ENCODE peak calls at places on chromosomes 12 and 14, in ten cellular contexts. One of them, this sample, is unnamed.

GRCh38 chr12:3020850-3021435 is 56.2 kb upstream of the TSPAN9 start:
- DNase-seq in mammary epithelial cell: no peak
- DNase-seq in progenitor cell of endocrine pancreas: no peak
- DNase-seq in type B pancreatic cell: no peak
- DNase-seq in left ventricle myocardium inferior: no peak
- DNase-seq in IMR-90: no peak
- DNase-seq in HCT116: no peak
- DNase-seq in choroid plexus epithelial cell: no peak
- DNase-seq in lower lobe of right lung: no peak
- DNase-seq in Caco-2: no peak
- DNase-seq in this sample: no peak

GRCh38 chr12:42953021-42953420 is 363.5 kb upstream of the PRICKLE1 start:
- DNase-seq in mammary epithelial cell: no peak
- DNase-seq in progenitor cell of endocrine pancreas: no peak
- DNase-seq in type B pancreatic cell: no peak
- DNase-seq in left ventricle myocardium inferior: no peak
- DNase-seq in IMR-90: no peak
- DNase-seq in HCT116: no peak
- DNase-seq in choroid plexus epithelial cell: no peak
- DNase-seq in lower lobe of right lung: no peak
- DNase-seq in Caco-2: no peak
- DNase-seq in this sample: no peak

GRCh38 chr14:92074555-92074954 is 31.8 kb downstream of the ATXN3 start:
- DNase-seq in mammary epithelial cell: no peak
- DNase-seq in progenitor cell of endocrine pancreas: no peak
- DNase-seq in type B pancreatic cell: no peak
- DNase-seq in left ventricle myocardium inferior: no peak
- DNase-seq in IMR-90: peak
- DNase-seq in HCT116: no peak
- DNase-seq in choroid plexus epithelial cell: peak
- DNase-seq in lower lobe of right lung: no peak
- DNase-seq in Caco-2: no peak
- DNase-seq in this sample: no peak

GRCh38 chr12:93636708-93637107 is 40.5 kb upstream of the CRADD start:
- DNase-seq in mammary epithelial cell: no peak
- DNase-seq in progenitor cell of endocrine pancreas: no peak
- DNase-seq in type B pancreatic cell: no peak
- DNase-seq in left ventricle myocardium inferior: no peak
- DNase-seq in IMR-90: no peak
- DNase-seq in HCT116: no peak
- DNase-seq in choroid plexus epithelial cell: no peak
- DNase-seq in lower lobe of right lung: no peak
- DNase-seq in Caco-2: no peak
- DNase-seq in this sample: no peak

GRCh38 chr14:74905595-74906142 is 17.4 kb downstream of the RPS6KL1 start:
- DNase-seq in mammary epithelial cell: peak
- DNase-seq in progenitor cell of endocrine pancreas: peak
- DNase-seq in type B pancreatic cell: no peak
- DNase-seq in left ventricle myocardium inferior: peak
- DNase-seq in IMR-90: peak
- DNase-seq in HCT116: peak
- DNase-seq in choroid plexus epithelial cell: peak
- DNase-seq in lower lobe of right lung: peak
- DNase-seq in Caco-2: peak
- DNase-seq in this sample: peak

GRCh38 chr12:67525500-67525884 is 123.1 kb upstream of the DYRK2 start:
- DNase-seq in mammary epithelial cell: no peak
- DNase-seq in progenitor cell of endocrine pancreas: no peak
- DNase-seq in type B pancreatic cell: no peak
- DNase-seq in left ventricle myocardium inferior: no peak
- DNase-seq in IMR-90: no peak
- DNase-seq in HCT116: no peak
- DNase-seq in choroid plexus epithelial cell: no peak
- DNase-seq in lower lobe of right lung: no peak
- DNase-seq in Caco-2: no peak
- DNase-seq in this sample: no peak

GRCh38 chr12:15532364-15532977 is 210.2 kb downstream of the PTPRO start:
- DNase-seq in mammary epithelial cell: peak
- DNase-seq in progenitor cell of endocrine pancreas: no peak
- DNase-seq in type B pancreatic cell: no peak
- DNase-seq in left ventricle myocardium inferior: no peak
- DNase-seq in IMR-90: peak
- DNase-seq in HCT116: peak
- DNase-seq in choroid plexus epithelial cell: peak
- DNase-seq in lower lobe of right lung: no peak
- DNase-seq in Caco-2: peak
- DNase-seq in this sample: peak

GRCh38 chr12:89927226-89927698 is 218.6 kb upstream of the ATP2B1 start:
- DNase-seq in mammary epithelial cell: no peak
- DNase-seq in progenitor cell of endocrine pancreas: no peak
- DNase-seq in type B pancreatic cell: no peak
- DNase-seq in left ventricle myocardium inferior: no peak
- DNase-seq in IMR-90: no peak
- DNase-seq in HCT116: no peak
- DNase-seq in choroid plexus epithelial cell: no peak
- DNase-seq in lower lobe of right lung: no peak
- DNase-seq in Caco-2: no peak
- DNase-seq in this sample: no peak

DNA sequence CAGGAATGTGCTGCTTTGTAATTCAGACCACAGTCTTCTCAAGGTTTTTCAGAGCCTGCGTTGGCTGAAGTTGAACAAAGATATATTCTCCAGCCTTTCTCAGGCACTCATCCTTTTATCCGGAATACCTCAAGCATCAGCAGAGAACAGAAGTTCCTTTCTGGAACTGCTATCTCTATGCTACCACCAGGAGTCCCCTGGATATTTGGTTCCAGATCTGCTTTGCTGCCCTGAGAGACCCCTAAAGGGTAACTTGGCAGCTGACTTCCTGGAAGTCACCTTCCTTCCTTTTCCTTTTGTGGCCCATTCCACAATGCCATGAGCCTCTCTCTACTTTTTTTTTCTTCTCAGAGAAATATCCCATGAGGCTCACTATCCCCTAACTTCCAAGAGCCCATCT is 188.2 kb downstream of the PLCZ1 start:
- DNase-seq in mammary epithelial cell: no peak
- DNase-seq in progenitor cell of endocrine pancreas: no peak
- DNase-seq in type B pancreatic cell: no peak
- DNase-seq in left ventricle myocardium inferior: no peak
- DNase-seq in IMR-90: no peak
- DNase-seq in HCT116: no peak
- DNase-seq in choroid plexus epithelial cell: no peak
- DNase-seq in lower lobe of right lung: no peak
- DNase-seq in Caco-2: no peak
- DNase-seq in this sample: peak
- TF ChIP-seq CTCF in mammary epithelial cell: no peak
- TF ChIP-seq CTCF in progenitor cell of endocrine pancreas: peak
- TF ChIP-seq CTCF in type B pancreatic cell: peak
- TF ChIP-seq CTCF in left ventricle myocardium inferior: no peak
- TF ChIP-seq CTCF in IMR-90: no peak
- TF ChIP-seq CTCF in HCT116: peak
- TF ChIP-seq CTCF in choroid plexus epithelial cell: peak
- TF ChIP-seq CTCF in lower lobe of right lung: no peak
- TF ChIP-seq CTCF in Caco-2: peak
- TF ChIP-seq CTCF in this sample: peak

GRCh38 chr12:124549629-124550028 is 17.8 kb downstream of the NCOR2 start:
- DNase-seq in mammary epithelial cell: no peak
- DNase-seq in progenitor cell of endocrine pancreas: no peak
- DNase-seq in type B pancreatic cell: no peak
- DNase-seq in left ventricle myocardium inferior: no peak
- DNase-seq in IMR-90: no peak
- DNase-seq in HCT116: no peak
- DNase-seq in choroid plexus epithelial cell: no peak
- DNase-seq in lower lobe of right lung: peak
- DNase-seq in Caco-2: no peak
- DNase-seq in this sample: no peak

GRCh38 chr12:124553862-124554428 is 13.5 kb downstream of the NCOR2 start:
- DNase-seq in mammary epithelial cell: no peak
- DNase-seq in progenitor cell of endocrine pancreas: no peak
- DNase-seq in type B pancreatic cell: no peak
- DNase-seq in left ventricle myocardium inferior: no peak
- DNase-seq in IMR-90: no peak
- DNase-seq in HCT116: no peak
- DNase-seq in choroid plexus epithelial cell: no peak
- DNase-seq in lower lobe of right lung: no peak
- DNase-seq in Caco-2: no peak
- DNase-seq in this sample: no peak

GRCh38 chr12:124550123-124551089 is 17.0 kb downstream of the NCOR2 start:
- DNase-seq in mammary epithelial cell: no peak
- DNase-seq in progenitor cell of endocrine pancreas: no peak
- DNase-seq in type B pancreatic cell: no peak
- DNase-seq in left ventricle myocardium inferior: no peak
- DNase-seq in IMR-90: no peak
- DNase-seq in HCT116: no peak
- DNase-seq in choroid plexus epithelial cell: no peak
- DNase-seq in lower lobe of right lung: no peak
- DNase-seq in Caco-2: no peak
- DNase-seq in this sample: no peak

GRCh38 chr12:124548854-124549378 is 18.5 kb downstream of the NCOR2 start:
- DNase-seq in mammary epithelial cell: no peak
- DNase-seq in progenitor cell of endocrine pancreas: no peak
- DNase-seq in type B pancreatic cell: no peak
- DNase-seq in left ventricle myocardium inferior: no peak
- DNase-seq in IMR-90: peak
- DNase-seq in HCT116: no peak
- DNase-seq in choroid plexus epithelial cell: peak
- DNase-seq in lower lobe of right lung: peak
- DNase-seq in Caco-2: no peak
- DNase-seq in this sample: no peak

DNA sequence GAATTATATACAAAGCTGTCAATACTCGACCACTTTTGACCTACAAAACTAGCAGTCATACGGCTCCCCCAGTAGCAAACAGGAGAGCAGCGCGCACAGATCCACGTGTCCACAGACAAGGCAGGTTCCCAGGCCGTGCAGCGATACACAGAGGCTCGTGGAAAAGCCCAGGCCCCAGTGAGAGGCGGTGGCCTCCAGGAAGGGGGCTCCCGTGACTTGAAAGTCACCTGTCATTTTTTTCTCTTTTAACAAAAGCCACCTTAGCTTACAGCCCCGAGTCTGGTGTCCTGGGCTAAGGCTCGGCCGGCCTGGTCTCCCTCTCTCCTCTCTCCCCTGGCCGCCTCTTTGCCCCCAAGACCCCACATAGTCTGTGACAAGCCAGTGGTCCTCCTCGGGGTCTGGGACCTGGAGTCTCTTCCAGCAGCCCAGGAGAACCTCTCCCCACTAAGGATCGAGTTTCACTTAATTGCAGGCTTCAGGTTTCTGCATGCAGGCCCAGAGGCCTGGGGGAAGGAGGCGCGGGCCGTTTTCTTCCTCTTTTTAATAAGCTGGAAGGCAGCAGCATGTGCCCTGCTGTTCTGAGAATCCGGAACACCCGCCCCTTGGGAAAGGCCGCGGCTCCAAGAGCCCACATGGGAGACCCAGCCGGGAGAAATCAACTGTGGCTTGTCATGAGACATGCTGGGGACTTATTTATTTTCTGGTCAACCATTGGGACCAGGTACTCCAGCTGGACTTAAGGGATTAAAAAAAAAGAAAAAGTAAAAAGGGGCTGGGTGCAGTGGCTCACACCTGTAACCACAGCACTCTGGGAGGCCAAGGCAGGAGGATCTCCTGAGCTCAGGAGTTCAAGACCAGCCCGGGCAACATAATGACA is 15.9 kb downstream of the NCOR2 start:
- DNase-seq in mammary epithelial cell: no peak
- DNase-seq in progenitor cell of endocrine pancreas: no peak
- DNase-seq in type B pancreatic cell: peak
- DNase-seq in left ventricle myocardium inferior: peak
- DNase-seq in IMR-90: peak
- DNase-seq in HCT116: no peak
- DNase-seq in choroid plexus epithelial cell: peak
- DNase-seq in lower lobe of right lung: peak
- DNase-seq in Caco-2: no peak
- DNase-seq in this sample: peak
- TF ChIP-seq CTCF in mammary epithelial cell: no peak
- TF ChIP-seq CTCF in progenitor cell of endocrine pancreas: no peak
- TF ChIP-seq CTCF in type B pancreatic cell: no peak
- TF ChIP-seq CTCF in left ventricle myocardium inferior: no peak
- TF ChIP-seq CTCF in IMR-90: no peak
- TF ChIP-seq CTCF in HCT116: no peak
- TF ChIP-seq CTCF in choroid plexus epithelial cell: no peak
- TF ChIP-seq CTCF in lower lobe of right lung: no peak
- TF ChIP-seq CTCF in Caco-2: no peak
- TF ChIP-seq CTCF in this sample: no peak

GRCh38 chr12:46005151-46005797 is 14.9 kb upstream of the SCAF11 start:
- DNase-seq in mammary epithelial cell: no peak
- DNase-seq in progenitor cell of endocrine pancreas: no peak
- DNase-seq in type B pancreatic cell: no peak
- DNase-seq in left ventricle myocardium inferior: no peak
- DNase-seq in IMR-90: peak
- DNase-seq in HCT116: no peak
- DNase-seq in choroid plexus epithelial cell: peak
- DNase-seq in lower lobe of right lung: no peak
- DNase-seq in Caco-2: no peak
- DNase-seq in this sample: no peak
- TF ChIP-seq CTCF in mammary epithelial cell: peak
- TF ChIP-seq CTCF in progenitor cell of endocrine pancreas: no peak
- TF ChIP-seq CTCF in type B pancreatic cell: peak
- TF ChIP-seq CTCF in left ventricle myocardium inferior: peak
- TF ChIP-seq CTCF in IMR-90: peak
- TF ChIP-seq CTCF in HCT116: no peak
- TF ChIP-seq CTCF in choroid plexus epithelial cell: peak
- TF ChIP-seq CTCF in lower lobe of right lung: no peak
- TF ChIP-seq CTCF in Caco-2: no peak
- TF ChIP-seq CTCF in this sample: no peak

DNA sequence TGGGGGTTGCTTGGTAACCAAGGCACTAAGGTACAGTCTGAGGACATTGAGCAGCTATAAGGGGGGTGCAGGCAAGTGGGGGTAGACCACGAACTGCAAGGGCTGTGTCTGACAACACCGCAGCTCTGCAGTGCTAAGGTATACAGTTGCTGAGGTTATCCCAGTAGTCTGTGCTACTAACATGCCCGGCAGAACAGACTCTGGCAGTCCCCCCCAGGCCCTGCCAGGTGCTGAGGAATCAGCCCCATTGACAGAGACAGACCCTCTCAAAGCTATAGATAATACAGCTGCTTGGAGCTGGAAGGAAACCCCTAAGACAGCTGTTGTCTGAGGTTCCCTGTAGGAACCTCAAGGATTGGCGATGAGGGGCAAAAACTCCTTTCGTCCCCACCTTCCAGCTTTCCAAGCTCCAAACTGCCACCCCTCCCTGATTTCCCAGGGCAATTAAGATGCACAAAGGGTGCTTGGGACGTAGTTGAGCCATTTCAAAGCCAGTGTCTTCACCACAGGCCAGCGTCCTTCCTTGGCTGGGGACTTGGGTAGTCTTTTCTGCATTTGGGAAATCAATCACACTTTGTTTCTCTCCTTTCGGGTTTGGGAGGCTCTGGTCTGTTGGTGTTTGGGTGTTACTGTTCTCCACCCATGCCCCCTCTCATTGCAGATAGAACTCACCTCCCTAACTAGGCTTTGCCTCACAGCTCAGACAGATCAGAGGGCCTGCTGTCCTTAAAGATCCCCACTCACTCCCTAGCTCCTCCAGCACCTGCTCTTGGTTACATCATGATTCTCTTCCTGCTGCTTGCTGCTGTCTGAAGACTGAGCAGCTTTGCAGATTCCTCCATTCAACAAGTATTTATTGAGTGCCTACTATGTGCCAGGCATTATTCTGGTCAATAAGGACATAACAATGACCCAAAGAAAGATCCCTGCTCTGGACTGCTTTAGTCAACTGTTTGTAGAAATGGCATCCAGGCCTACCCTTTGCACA is 2.0 kb upstream of the MYH7 start:
- DNase-seq in mammary epithelial cell: no peak
- DNase-seq in progenitor cell of endocrine pancreas: no peak
- DNase-seq in type B pancreatic cell: peak
- DNase-seq in left ventricle myocardium inferior: no peak
- DNase-seq in IMR-90: no peak
- DNase-seq in HCT116: no peak
- DNase-seq in choroid plexus epithelial cell: no peak
- DNase-seq in lower lobe of right lung: no peak
- DNase-seq in Caco-2: no peak
- DNase-seq in this sample: no peak
- TF ChIP-seq CTCF in mammary epithelial cell: no peak
- TF ChIP-seq CTCF in progenitor cell of endocrine pancreas: no peak
- TF ChIP-seq CTCF in type B pancreatic cell: no peak
- TF ChIP-seq CTCF in left ventricle myocardium inferior: no peak
- TF ChIP-seq CTCF in IMR-90: no peak
- TF ChIP-seq CTCF in HCT116: no peak
- TF ChIP-seq CTCF in choroid plexus epithelial cell: no peak
- TF ChIP-seq CTCF in lower lobe of right lung: no peak
- TF ChIP-seq CTCF in Caco-2: no peak
- TF ChIP-seq CTCF in this sample: no peak